ENCODE peak calls at places on chromosomes 5 and 9, in seven cellular contexts. G is globus pallidus, N is T-helper 9 cell, X is NCI-H69, F is kidney, W is psoas muscle, E is T1000. Q is an unnamed sample.

GRCh38 chr5:143106175-143106574 is 297.3 kb downstream of the NR3C1 start:
- DNase-seq in G (peak), N (no peak), X (peak), F (no peak), W (peak), E (no peak), Q (peak)

GRCh38 chr5:56852228-56853000 is 37.1 kb downstream of the MAP3K1 start:
- DNase-seq in G (no peak), N (no peak), X (no peak), F (no peak), W (no peak), E (no peak), Q (no peak)

GRCh38 chr5:77249475-77249874 is 39.0 kb downstream of the PDE8B start:
- DNase-seq in G (no peak), N (no peak), X (no peak), F (no peak), W (no peak), E (no peak), Q (no peak)

GRCh38 chr5:141840826-141841360 is 37.3 kb downstream of the PCDH1 start:
- DNase-seq in G (no peak), N (no peak), X (no peak), F (no peak), W (no peak), E (no peak), Q (no peak)

GRCh38 chr5:169160405-169160901 is 140.5 kb downstream of the SLIT3 start:
- DNase-seq in G (no peak), N (no peak), X (no peak), F (no peak), W (no peak), E (peak), Q (no peak)

GRCh38 chr5:39209924-39210323 is 9.4 kb downstream of the FYB1 start:
- DNase-seq in G (no peak), N (peak), X (no peak), F (peak), W (peak), E (no peak), Q (no peak)

GRCh38 chr5:87266914-87267573 is 639 bp upstream of the RASA1 start:
- DNase-seq in G (peak), N (no peak), X (peak), F (no peak), W (no peak), E (no peak), Q (no peak)

GRCh38 chr9:136917902-136918301 is 26.6 kb downstream of the FBXW5 start:
- DNase-seq in G (no peak), N (no peak), X (no peak), F (no peak), W (no peak), E (no peak), Q (no peak)

GRCh38 chr9:115883467-115884329 is 269.9 kb upstream of the PAPPA start:
- DNase-seq in G (no peak), N (no peak), X (peak), F (no peak), W (no peak), E (no peak), Q (peak)

GRCh38 chr5:113204525-113205161 is 228.0 kb downstream of the DCP2 start:
- DNase-seq in G (peak), N (no peak), X (peak), F (no peak), W (peak), E (no peak), Q (no peak)

GRCh38 chr5:172175263-172175719 is 12.7 kb downstream of the STK10 start:
- DNase-seq in G (peak), N (peak), X (peak), F (peak), W (peak), E (no peak), Q (no peak)

GRCh38 chr9:34326690-34327089 is 2.4 kb downstream of the KIF24 start:
- DNase-seq in G (no peak), N (no peak), X (no peak), F (no peak), W (no peak), E (no peak), Q (no peak)

GRCh38 chr5:141574122-141574510 is 44.7 kb downstream of the DIAPH1 start:
- DNase-seq in G (no peak), N (no peak), X (no peak), F (no peak), W (no peak), E (no peak), Q (no peak)

GRCh38 chr5:100776244-100776643 is 126.8 kb downstream of the ST8SIA4 start:
- DNase-seq in G (no peak), N (no peak), X (no peak), F (no peak), W (no peak), E (no peak), Q (no peak)

GRCh38 chr5:64505769-64506566 is at the start of gene RGS7BP:
- DNase-seq in G (peak), N (no peak), X (peak), F (peak), W (peak), E (peak), Q (peak)

GRCh38 chr9:101027733-101028345 is 688 bp upstream of the PLPPR1 start:
- DNase-seq in G (peak), N (no peak), X (peak), F (no peak), W (no peak), E (no peak), Q (peak)

GRCh38 chr5:34499001-34499734 is 157.0 kb upstream of the RAI14 start:
- DNase-seq in G (no peak), N (no peak), X (peak), F (no peak), W (no peak), E (no peak), Q (no peak)

GRCh38 chr9:84846501-84847323 is 177.2 kb downstream of the NTRK2 start:
- DNase-seq in G (no peak), N (no peak), X (peak), F (no peak), W (no peak), E (no peak), Q (no peak)

GRCh38 chr5:32522429-32523143 is 62.8 kb upstream of the SUB1 start:
- DNase-seq in G (no peak), N (no peak), X (no peak), F (no peak), W (peak), E (peak), Q (no peak)

GRCh38 chr9:93592389-93593021 is 16.1 kb downstream of the PHF2 start:
- DNase-seq in G (no peak), N (no peak), X (peak), F (peak), W (peak), E (no peak), Q (no peak)

GRCh38 chr9:110101531-110102161 is 106.3 kb downstream of the C9orf152 start:
- DNase-seq in G (no peak), N (no peak), X (peak), F (no peak), W (no peak), E (no peak), Q (no peak)

GRCh38 chr9:136534396-136534795 is 11.5 kb downstream of the NOTCH1 start:
- DNase-seq in G (no peak), N (no peak), X (no peak), F (no peak), W (no peak), E (no peak), Q (no peak)

GRCh38 chr5:12614608-12615007 is 710.4 kb upstream of the CTNND2 start:
- DNase-seq in G (no peak), N (no peak), X (no peak), F (no peak), W (no peak), E (no peak), Q (no peak)

GRCh38 chr5:168179185-168179584 is 112.3 kb upstream of the WWC1 start:
- DNase-seq in G (no peak), N (no peak), X (peak), F (no peak), W (no peak), E (no peak), Q (no peak)

GRCh38 chr5:171984748-171985419 is 21.6 kb downstream of the FBXW11 start:
- DNase-seq in G (no peak), N (no peak), X (peak), F (no peak), W (no peak), E (peak), Q (no peak)

GRCh38 chr9:124216474-124217176 is 41.1 kb upstream of the NEK6 start:
- DNase-seq in G (peak), N (no peak), X (no peak), F (no peak), W (peak), E (no peak), Q (no peak)

GRCh38 chr5:98341711-98342042 is 431.8 kb upstream of the RGMB start:
- DNase-seq in G (no peak), N (no peak), X (no peak), F (no peak), W (no peak), E (no peak), Q (no peak)

GRCh38 chr9:123584202-123585176 is 228.5 kb downstream of the CRB2 start:
- DNase-seq in G (no peak), N (no peak), X (peak), F (no peak), W (no peak), E (no peak), Q (no peak)

GRCh38 chr9:95092321-95093072 is 225.0 kb downstream of the FANCC start:
- DNase-seq in G (no peak), N (no peak), X (peak), F (no peak), W (no peak), E (peak), Q (peak)

GRCh38 chr5:145965804-145966203 is 29.4 kb downstream of the SH3RF2 start:
- DNase-seq in G (no peak), N (no peak), X (peak), F (no peak), W (no peak), E (no peak), Q (no peak)

GRCh38 chr5:56514246-56514645 is 281.1 kb upstream of the ANKRD55 start:
- DNase-seq in G (no peak), N (no peak), X (peak), F (no peak), W (no peak), E (no peak), Q (no peak)

GRCh38 chr5:129061849-129062248 is 32.7 kb upstream of the ISOC1 start:
- DNase-seq in G (no peak), N (no peak), X (no peak), F (no peak), W (no peak), E (no peak), Q (no peak)

GRCh38 chr9:37451628-37452027 is 13.6 kb downstream of the ZBTB5 start:
- DNase-seq in G (no peak), N (no peak), X (no peak), F (no peak), W (no peak), E (no peak), Q (no peak)

GRCh38 chr5:108418172-108418571 is 36.3 kb upstream of the FBXL17 start:
- DNase-seq in G (peak), N (no peak), X (no peak), F (no peak), W (peak), E (no peak), Q (no peak)

GRCh38 chr5:75701856-75702255 is 15.4 kb downstream of the POC5 start:
- DNase-seq in G (no peak), N (no peak), X (no peak), F (no peak), W (no peak), E (no peak), Q (no peak)

GRCh38 chr5:115168829-115169391 is 798 bp downstream of the TRIM36 start:
- DNase-seq in G (no peak), N (no peak), X (peak), F (no peak), W (no peak), E (no peak), Q (peak)

GRCh38 chr9:23658859-23659258 is 167.2 kb downstream of the ELAVL2 start:
- DNase-seq in G (no peak), N (no peak), X (no peak), F (no peak), W (no peak), E (no peak), Q (no peak)

GRCh38 chr9:37486256-37486615 is 488 bp downstream of the POLR1E start:
- DNase-seq in G (no peak), N (no peak), X (peak), F (no peak), W (no peak), E (no peak), Q (no peak)